ENCODE peak calls at places on chromosomes 7 and 10, in eight cellular contexts. V is upper lobe of left lung; A is ovary; P is activated CD8-positive, alpha-beta T cell treated with anti-CD3 and anti-CD28 coated beads for 36 hours; L is psoas muscle; C is glutamatergic neuron; Z is endothelial cell; R is BJ. O is an unnamed sample.

GRCh38 chr7:23494009-23494408 is 23.7 kb upstream of the IGF2BP3 start:
- DNase-seq in V (no peak), L (no peak), A (no peak), C (no peak), Z (no peak), P (no peak), R (no peak), O (no peak)

GRCh38 chr7:100894860-100895700 is 608 bp downstream of the ACHE start:
- DNase-seq in L (peak), Z (peak), R (no peak), P (peak), A (peak), V (no peak), C (peak), O (peak)

GRCh38 chr7:83704564-83704963 is 55.6 kb upstream of the SEMA3E start:
- DNase-seq in P (no peak), Z (no peak), A (no peak), R (no peak), L (no peak), C (no peak), V (no peak), O (no peak)

GRCh38 chr10:10093035-10093434 is 924.6 kb upstream of the CELF2 start:
- DNase-seq in R (no peak), V (no peak), Z (no peak), L (no peak), A (no peak), P (no peak), C (no peak), O (no peak)

GRCh38 chr7:134777908-134778580 is 1.4 kb upstream of the CALD1 start:
- DNase-seq in R (no peak), L (no peak), A (no peak), V (no peak), P (no peak), Z (no peak), C (no peak), O (no peak)

GRCh38 chr7:70060298-70061068 is 462.2 kb downstream of the AUTS2 start:
- DNase-seq in C (no peak), V (no peak), A (no peak), R (no peak), L (no peak), Z (no peak), P (no peak), O (no peak)

GRCh38 chr7:36309716-36310115 is 79.9 kb upstream of the ANLN start:
- DNase-seq in C (no peak), Z (no peak), A (no peak), R (no peak), P (no peak), L (no peak), V (no peak), O (no peak)

GRCh38 chr7:35446091-35446490 is 192.2 kb upstream of the TBX20 start:
- DNase-seq in Z (no peak), L (no peak), P (no peak), C (no peak), V (no peak), R (no peak), A (no peak), O (no peak)

GRCh38 chr7:148547946-148548345 is 42.6 kb upstream of the C7orf33 start:
- DNase-seq in A (no peak), V (no peak), L (no peak), C (no peak), Z (no peak), R (no peak), P (no peak), O (no peak)

GRCh38 chr10:108393111-108393510 is 1228.6 kb upstream of the SORCS1 start:
- DNase-seq in L (no peak), C (no peak), R (no peak), V (no peak), A (no peak), P (no peak), Z (no peak), O (no peak)

GRCh38 chr7:117480978-117481377 is 1.2 kb downstream of the CFTR start:
- DNase-seq in L (no peak), R (no peak), V (no peak), P (no peak), Z (no peak), C (no peak), A (no peak), O (no peak)

GRCh38 chr7:153886506-153887391 is 165.4 kb upstream of the DPP6 start:
- DNase-seq in V (no peak), R (no peak), P (no peak), C (no peak), Z (peak), A (no peak), L (no peak), O (no peak)

GRCh38 chr10:42887734-42888503 is 105.3 kb downstream of the BMS1 start:
- DNase-seq in C (no peak), P (no peak), V (peak), Z (no peak), L (no peak), R (no peak), A (no peak), O (no peak)

GRCh38 chr7:953547-954327 is 743 bp downstream of the ADAP1 start:
- DNase-seq in V (peak), Z (no peak), P (peak), C (peak), A (peak), R (no peak), L (peak), O (no peak)

GRCh38 chr10:60441515-60441914 is 51.8 kb upstream of the ANK3 start:
- DNase-seq in P (no peak), Z (no peak), L (no peak), R (no peak), A (no peak), V (no peak), C (no peak), O (no peak)

GRCh38 chr10:31318382-31318853 is 598 bp upstream of the ZEB1 start:
- DNase-seq in L (peak), P (peak), R (no peak), Z (peak), C (no peak), V (peak), A (peak), O (peak)

GRCh38 chr10:93106631-93107072 is 33.0 kb downstream of the CYP26A1 start:
- DNase-seq in C (no peak), L (no peak), V (no peak), A (no peak), P (no peak), Z (no peak), R (peak), O (no peak)

GRCh38 chr10:79392506-79393176 is 45.4 kb downstream of the PPIF start:
- DNase-seq in P (no peak), L (no peak), Z (no peak), C (no peak), A (peak), R (no peak), V (no peak), O (no peak)

GRCh38 chr10:127405221-127405620 is 143.9 kb upstream of the NPS start:
- DNase-seq in Z (no peak), P (no peak), A (no peak), L (no peak), R (peak), V (no peak), C (no peak), O (no peak)

GRCh38 chr10:29039659-29040309 is 249.1 kb upstream of the LYZL1 start:
- DNase-seq in V (no peak), Z (no peak), A (no peak), C (no peak), R (peak), P (no peak), L (no peak), O (no peak)

GRCh38 chr7:7191137-7191536 is 8.8 kb downstream of the C1GALT1 start:
- DNase-seq in R (no peak), V (no peak), C (no peak), L (no peak), Z (no peak), P (no peak), A (no peak), O (no peak)

GRCh38 chr10:31194986-31195385 is 124.0 kb upstream of the ZEB1 start:
- DNase-seq in L (no peak), A (no peak), Z (no peak), V (no peak), C (no peak), P (no peak), R (no peak), O (no peak)

GRCh38 chr10:82982110-82982608 is 1107.2 kb downstream of the NRG3 start:
- DNase-seq in A (no peak), C (no peak), Z (no peak), P (no peak), L (no peak), R (peak), V (no peak), O (no peak)

GRCh38 chr10:62083868-62084267 is 182.4 kb downstream of the ARID5B start:
- DNase-seq in V (no peak), C (no peak), Z (no peak), R (no peak), L (peak), A (peak), P (no peak), O (no peak)

GRCh38 chr7:33873981-33874750 is 31.2 kb upstream of the BMPER start:
- DNase-seq in A (no peak), R (peak), Z (no peak), L (no peak), V (no peak), C (no peak), P (no peak), O (no peak)

GRCh38 chr10:128105383-128105782 is 20.8 kb downstream of the MKI67 start:
- DNase-seq in R (no peak), C (no peak), P (no peak), V (no peak), A (no peak), Z (no peak), L (no peak), O (no peak)

GRCh38 chr7:158447206-158448171 is 140.1 kb downstream of the PTPRN2 start:
- DNase-seq in V (no peak), L (no peak), A (no peak), R (no peak), Z (no peak), P (no peak), C (no peak), O (no peak)

GRCh38 chr10:109207361-109207760 is 716.0 kb downstream of the XPNPEP1 start:
- DNase-seq in A (no peak), P (no peak), Z (no peak), V (no peak), L (no peak), R (no peak), C (no peak), O (no peak)

GRCh38 chr10:95343573-95343972 is 52.8 kb upstream of the PDLIM1 start:
- DNase-seq in P (no peak), A (no peak), V (no peak), L (no peak), Z (no peak), R (no peak), C (no peak), O (no peak)

GRCh38 chr7:27112960-27113949 is 10.8 kb upstream of the HOXA2 start:
- DNase-seq in R (no peak), L (peak), P (no peak), V (no peak), Z (no peak), C (peak), A (no peak), O (no peak)

GRCh38 chr7:7795736-7796135 is 77.3 kb upstream of the RPA3 start:
- DNase-seq in R (peak), L (no peak), P (no peak), A (no peak), C (no peak), Z (no peak), V (no peak), O (no peak)

GRCh38 chr10:17075510-17075909 is 54.1 kb downstream of the CUBN start:
- DNase-seq in A (no peak), L (no peak), C (no peak), P (no peak), Z (no peak), V (no peak), R (peak), O (no peak)

GRCh38 chr7:74438327-74438726 is 15.4 kb upstream of the GTF2IRD1 start:
- DNase-seq in L (no peak), P (no peak), Z (no peak), V (no peak), A (no peak), R (no peak), C (no peak), O (no peak)

GRCh38 chr10:52644678-52645434 is 127.7 kb downstream of the MBL2 start:
- DNase-seq in R (no peak), V (no peak), L (no peak), P (peak), A (no peak), C (peak), Z (peak), O (peak)

GRCh38 chr7:32164341-32164996 is 94.3 kb upstream of the PDE1C start:
- DNase-seq in L (no peak), V (no peak), R (no peak), Z (no peak), P (no peak), A (no peak), C (no peak), O (no peak)

GRCh38 chr7:142813262-142813661 is 41.6 kb upstream of the EPHB6 start:
- DNase-seq in L (no peak), R (no peak), P (no peak), Z (no peak), V (no peak), C (no peak), A (no peak), O (no peak)

GRCh38 chr10:34791947-34792346 is 23.1 kb downstream of the PARD3 start:
- DNase-seq in Z (no peak), C (no peak), A (no peak), R (no peak), L (no peak), V (no peak), P (no peak), O (no peak)

GRCh38 chr10:90958781-90959180 is 37.9 kb upstream of the ANKRD1 start:
- DNase-seq in P (no peak), R (no peak), Z (no peak), V (no peak), A (no peak), C (no peak), L (no peak), O (no peak)

GRCh38 chr10:90964781-90965462 is 44.0 kb upstream of the ANKRD1 start:
- DNase-seq in V (no peak), L (no peak), C (no peak), P (no peak), Z (no peak), R (no peak), A (no peak), O (no peak)

GRCh38 chr10:90959826-90960225 is 38.9 kb upstream of the ANKRD1 start:
- DNase-seq in R (no peak), C (no peak), P (no peak), Z (no peak), A (no peak), V (no peak), L (no peak), O (no peak)

GRCh38 chr10:90963331-90963730 is 42.4 kb upstream of the ANKRD1 start:
- DNase-seq in V (no peak), C (no peak), L (no peak), Z (no peak), A (no peak), P (no peak), R (no peak), O (no peak)

GRCh38 chr10:90960355-90960814 is 39.5 kb upstream of the ANKRD1 start:
- DNase-seq in A (no peak), L (no peak), V (no peak), Z (no peak), P (no peak), R (peak), C (no peak), O (peak)
- TF ChIP-seq CTCF in A (no peak), L (peak), V (no peak), Z (no peak), P (no peak), R (peak), C (no peak), O (no peak)

DNA sequence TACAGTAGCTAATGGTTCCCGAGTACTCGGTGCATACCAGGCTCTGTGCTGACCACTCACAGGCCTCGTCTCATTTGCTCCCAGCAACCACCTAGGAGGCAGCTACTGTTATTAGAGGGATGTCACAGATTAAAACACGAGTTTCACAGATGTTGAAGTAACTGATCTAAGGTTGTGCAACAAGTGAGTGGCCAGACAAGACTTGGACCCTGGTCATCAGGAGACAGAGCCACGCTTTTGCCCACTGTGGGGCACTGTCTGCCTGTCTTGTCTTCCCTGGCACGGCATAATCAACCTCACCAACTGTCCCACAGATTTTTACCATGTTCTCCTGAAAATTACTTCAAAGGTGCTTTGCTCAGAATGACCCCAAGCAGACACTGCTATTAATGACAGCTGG is 111.6 kb upstream of the HABP2 start:
- DNase-seq in P (no peak), A (no peak), V (no peak), L (no peak), R (no peak), C (no peak), Z (no peak), O (no peak)
- TF ChIP-seq CTCF in P (no peak), A (no peak), V (no peak), L (peak), R (no peak), C (no peak), Z (no peak), O (no peak)

GRCh38 chr7:82166666-82167065 is 276.9 kb downstream of the CACNA2D1 start:
- DNase-seq in R (no peak), L (no peak), A (no peak), C (no peak), P (no peak), V (no peak), Z (no peak), O (no peak)

GRCh38 chr7:82163586-82163985 is 280.0 kb downstream of the CACNA2D1 start:
- DNase-seq in Z (no peak), C (no peak), L (no peak), P (no peak), V (no peak), A (no peak), R (no peak), O (no peak)

GRCh38 chr7:82164410-82164809 is 279.2 kb downstream of the CACNA2D1 start:
- DNase-seq in Z (no peak), C (no peak), V (no peak), R (no peak), P (no peak), L (no peak), A (no peak), O (no peak)

GRCh38 chr7:82167568-82168314 is 275.8 kb downstream of the CACNA2D1 start:
- DNase-seq in Z (no peak), P (no peak), R (no peak), A (no peak), V (no peak), C (no peak), L (no peak), O (no peak)

DNA sequence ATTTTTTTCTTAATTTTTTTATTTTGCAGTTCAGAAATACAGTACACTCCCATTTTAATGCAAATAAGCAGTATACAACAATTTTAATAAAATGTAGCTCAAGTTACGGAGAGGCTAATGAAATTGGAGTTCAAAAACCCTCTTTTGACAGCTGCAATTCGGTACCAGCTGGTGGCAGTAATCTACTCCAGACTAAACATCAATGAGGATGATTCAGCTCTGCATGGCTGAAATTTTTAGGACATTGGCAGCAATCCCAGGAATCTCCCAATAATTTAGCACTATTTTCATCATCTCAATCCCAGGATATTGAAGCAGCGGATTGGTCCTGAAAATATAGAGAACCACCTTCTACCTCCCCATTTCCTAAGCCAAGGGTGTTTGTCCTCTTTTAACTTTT is 278.8 kb downstream of the CACNA2D1 start:
- DNase-seq in A (no peak), R (peak), V (no peak), C (peak), L (no peak), Z (no peak), P (no peak), O (no peak)
- TF ChIP-seq CTCF in A (no peak), R (peak), V (no peak), C (no peak), L (peak), Z (no peak), P (no peak), O (no peak)

DNA sequence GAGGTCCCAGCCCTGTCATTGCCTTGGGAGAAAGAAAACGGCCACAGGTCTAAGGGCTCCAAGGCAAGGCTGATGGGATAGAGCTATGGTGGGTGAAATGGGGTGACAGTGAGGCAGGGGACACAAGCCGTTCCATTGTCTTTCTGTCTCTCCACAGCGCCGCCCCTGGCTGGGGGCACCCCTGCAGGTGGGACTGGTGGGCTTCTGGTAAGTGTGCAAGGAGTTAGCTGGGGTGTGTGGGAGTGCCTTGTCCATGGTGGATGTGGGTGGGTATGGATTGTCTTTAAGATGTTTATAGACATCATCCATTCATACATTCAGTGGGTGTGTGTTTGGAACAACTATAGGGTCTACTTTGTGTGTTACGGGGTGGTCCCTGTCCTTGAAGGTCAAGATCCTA is 7.5 kb downstream of the SFXN3 start:
- DNase-seq in L (no peak), Z (peak), V (no peak), C (no peak), P (no peak), R (no peak), A (no peak), O (no peak)
- TF ChIP-seq CTCF in L (no peak), Z (peak), V (no peak), C (no peak), P (no peak), R (no peak), A (no peak), O (no peak)

GRCh38 chr7:44059219-44060090 is 5.9 kb downstream of the PGAM2 start:
- DNase-seq in C (no peak), A (peak), Z (no peak), V (peak), P (peak), L (peak), R (no peak), O (peak)

GRCh38 chr7:44058759-44059218 is 6.6 kb downstream of the PGAM2 start:
- DNase-seq in V (peak), P (no peak), C (no peak), L (peak), R (no peak), Z (no peak), A (peak), O (no peak)

GRCh38 chr7:44057181-44057848 is 8.1 kb downstream of the PGAM2 start:
- DNase-seq in L (no peak), P (no peak), Z (no peak), A (peak), C (no peak), V (no peak), R (no peak), O (no peak)

GRCh38 chr7:44056681-44057080 is 8.7 kb downstream of the PGAM2 start:
- DNase-seq in C (no peak), Z (no peak), P (no peak), V (peak), L (no peak), A (no peak), R (no peak), O (no peak)

GRCh38 chr7:44057849-44058758 is 7.3 kb downstream of the PGAM2 start:
- DNase-seq in A (peak), V (peak), C (no peak), R (no peak), Z (no peak), P (peak), L (no peak), O (no peak)
- TF ChIP-seq CTCF in A (no peak), V (no peak), C (no peak), R (no peak), Z (no peak), P (no peak), L (no peak), O (no peak)

GRCh38 chr10:15440204-15440711 is 69.2 kb upstream of the FAM171A1 start:
- DNase-seq in V (no peak), R (no peak), C (no peak), P (no peak), A (no peak), Z (no peak), L (no peak), O (no peak)
- TF ChIP-seq CTCF in V (no peak), R (no peak), C (no peak), P (no peak), A (no peak), Z (no peak), L (no peak), O (no peak)